ENCODE peak calls at places on chromosomes 6 and 20, in five cellular contexts. F is GM06990, D is cardiac muscle cell, C is AG09319, W is IMR-90. N is an unnamed sample.
A peak's percentile ranks its signal among the peaks of the same experiment; 100 is the strongest.

GRCh38 chr6:11785449-11785951 is 6.9 kb upstream of the ADTRP start:
- DNase-seq in F (peak; percentile 56), D (no peak), C (no peak), W (no peak), N (no peak)

GRCh38 chr6:71181565-71181964 is 107.0 kb upstream of the OGFRL1 start:
- DNase-seq in F (no peak), D (peak; percentile 92), C (peak; percentile 43), W (peak; percentile 87), N (no peak)

GRCh38 chr20:51631011-51631950 is 88.8 kb upstream of the NFATC2 start:
- DNase-seq in F (no peak), D (peak; percentile 99), C (peak; percentile 91), W (peak; percentile 99), N (no peak)

GRCh38 chr6:110513001-110513400 is 36.6 kb upstream of the SLC22A16 start:
- DNase-seq in F (no peak), D (peak; percentile 88), C (no peak), W (peak; percentile 34), N (no peak)

GRCh38 chr6:168105813-168106660 is 27.0 kb upstream of the FRMD1 start:
- DNase-seq in F (no peak), D (no peak), C (no peak), W (no peak), N (no peak)

GRCh38 chr6:101490857-101491256 is 97.3 kb downstream of the GRIK2 start:
- DNase-seq in F (no peak), D (no peak), C (no peak), W (peak; percentile 9), N (no peak)

GRCh38 chr6:160253242-160253641 is 5.4 kb downstream of the SLC22A2 start:
- DNase-seq in F (no peak), D (no peak), C (no peak), W (no peak), N (no peak)

GRCh38 chr6:131733376-131734016 is 22.7 kb upstream of the CTAGE9 start:
- DNase-seq in F (no peak), D (peak; percentile 39), C (no peak), W (peak; percentile 67), N (no peak)

GRCh38 chr6:87826376-87826775 is 124.3 kb upstream of the AKIRIN2 start:
- DNase-seq in F (no peak), D (no peak), C (no peak), W (peak; percentile 16), N (no peak)

GRCh38 chr6:130482645-130483390 is 117.0 kb downstream of the TMEM200A start:
- DNase-seq in F (no peak), D (peak; percentile 81), C (peak; percentile 24), W (peak; percentile 82), N (no peak)

GRCh38 chr6:156028310-156029131 is 572.9 kb upstream of the NOX3 start:
- DNase-seq in F (no peak), D (no peak), C (no peak), W (no peak), N (no peak)

GRCh38 chr20:10113746-10114145 is 79.0 kb downstream of the ANKEF1 start:
- DNase-seq in F (no peak), D (no peak), C (no peak), W (no peak), N (no peak)

GRCh38 chr6:164927288-164928040 is 381.9 kb downstream of the C6orf118 start:
- DNase-seq in F (peak; percentile 56), D (peak; percentile 70), C (peak; percentile 3), W (peak; percentile 27), N (peak; percentile 83)

GRCh38 chr6:89297695-89298351 is 17.3 kb downstream of the GABRR2 start:
- DNase-seq in F (peak; percentile 77), D (peak; percentile 97), C (peak; percentile 75), W (peak; percentile 99), N (no peak)

GRCh38 chr20:22403860-22404608 is 180.3 kb downstream of the FOXA2 start:
- DNase-seq in F (no peak), D (peak; percentile 37), C (no peak), W (no peak), N (no peak)

GRCh38 chr6:10873374-10873773 is 8.5 kb downstream of the GCM2 start:
- DNase-seq in F (no peak), D (no peak), C (no peak), W (no peak), N (no peak)

GRCh38 chr6:168469198-168469943 is 28.4 kb downstream of the SMOC2 start:
- DNase-seq in F (no peak), D (peak; percentile 39), C (no peak), W (no peak), N (no peak)

GRCh38 chr20:14612389-14612788 is 275.0 kb upstream of the FLRT3 start:
- DNase-seq in F (no peak), D (peak; percentile 35), C (no peak), W (peak; percentile 4), N (no peak)

GRCh38 chr6:26571592-26572296 is 25.0 kb upstream of the ABT1 start:
- DNase-seq in F (peak; percentile 68), D (peak; percentile 87), C (peak; percentile 79), W (peak; percentile 90), N (peak; percentile 69)

GRCh38 chr6:56986611-56987010 is 31.7 kb downstream of the BEND6 start:
- DNase-seq in F (no peak), D (peak; percentile 12), C (no peak), W (no peak), N (no peak)

GRCh38 chr6:158958504-158959386 is 41.3 kb downstream of the RSPH3 start:
- DNase-seq in F (peak; percentile 17), D (no peak), C (no peak), W (no peak), N (no peak)

GRCh38 chr20:17622851-17623508 is 53.1 kb downstream of the DSTN start:
- DNase-seq in F (no peak), D (no peak), C (no peak), W (no peak), N (no peak)

GRCh38 chr6:39835856-39836442 is 43.8 kb downstream of the DAAM2 start:
- DNase-seq in F (no peak), D (peak; percentile 76), C (no peak), W (peak; percentile 37), N (no peak)

GRCh38 chr6:17349437-17349836 is 44.0 kb upstream of the CAP2 start:
- DNase-seq in F (no peak), D (peak; percentile 6), C (no peak), W (peak; percentile 12), N (no peak)

GRCh38 chr6:85580104-85580877 is 13.4 kb downstream of the SNX14 start:
- DNase-seq in F (no peak), D (no peak), C (no peak), W (peak; percentile 18), N (no peak)

GRCh38 chr6:36958775-36959554 is 4.4 kb downstream of the PI16 start:
- DNase-seq in F (no peak), D (no peak), C (no peak), W (no peak), N (no peak)

GRCh38 chr6:8268606-8269005 is 166.3 kb upstream of the EEF1E1 start:
- DNase-seq in F (no peak), D (no peak), C (no peak), W (no peak), N (no peak)

GRCh38 chr6:53906103-53906502 is 111.3 kb downstream of the LRRC1 start:
- DNase-seq in F (no peak), D (no peak), C (no peak), W (no peak), N (no peak)

GRCh38 chr6:79269877-79270276 is 35.4 kb upstream of the HMGN3 start:
- DNase-seq in F (no peak), D (peak; percentile 77), C (peak; percentile 54), W (peak; percentile 43), N (no peak)

GRCh38 chr6:73203098-73203497 is 22.2 kb downstream of the KHDC1L start:
- DNase-seq in F (no peak), D (no peak), C (peak; percentile 45), W (peak; percentile 40), N (no peak)

DNA sequence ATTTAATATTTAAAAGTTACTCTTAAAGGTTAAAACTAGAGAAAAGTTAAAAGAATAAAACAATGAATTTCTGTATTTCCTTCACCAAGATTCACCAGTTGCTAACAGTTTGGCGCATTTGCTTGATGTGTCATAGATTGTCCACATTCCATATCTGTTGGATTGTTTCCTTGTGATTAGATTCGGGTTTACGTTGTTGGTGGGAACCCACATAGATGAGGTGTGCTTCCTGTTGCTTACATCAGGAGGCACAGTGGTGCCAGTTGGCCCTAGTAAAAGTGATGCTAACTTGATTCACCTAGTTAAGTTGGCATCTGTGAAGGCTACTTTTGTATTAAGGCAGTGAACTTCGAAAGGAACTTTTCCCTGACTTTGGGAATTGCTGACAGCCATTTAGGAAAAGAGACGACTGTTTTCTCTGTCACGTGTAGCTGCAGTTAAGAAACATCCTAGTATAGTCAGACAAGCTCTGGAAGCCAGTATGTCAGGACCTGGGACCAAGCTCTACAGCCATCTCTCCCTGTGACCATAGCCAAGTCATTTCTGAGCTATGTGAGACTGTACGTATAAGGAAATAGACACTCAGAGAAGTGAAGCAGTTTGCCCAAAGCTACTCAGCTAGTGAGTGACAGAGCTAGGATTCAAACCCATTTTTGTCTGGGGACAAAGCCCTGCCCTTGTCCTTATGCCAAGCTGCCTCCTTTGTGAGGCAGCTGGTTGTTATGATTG is 49.0 kb downstream of the PPARD start:
- DNase-seq in F (no peak), D (peak; percentile 79), C (peak; percentile 39), W (peak; percentile 97), N (no peak)
- TF ChIP-seq CTCF in F (no peak), D (no peak), C (no peak), W (peak; percentile 24), N (no peak)

GRCh38 chr20:56215115-56215514 is 33.4 kb upstream of the MC3R start:
- DNase-seq in F (no peak), D (no peak), C (no peak), W (no peak), N (no peak)
- TF ChIP-seq CTCF in F (no peak), D (no peak), C (no peak), W (no peak), N (no peak)

GRCh38 chr6:129444683-129445082 is 265.3 kb downstream of the ARHGAP18 start:
- DNase-seq in F (no peak), D (no peak), C (no peak), W (no peak), N (no peak)
- TF ChIP-seq CTCF in F (no peak), D (no peak), C (no peak), W (no peak), N (no peak)

DNA sequence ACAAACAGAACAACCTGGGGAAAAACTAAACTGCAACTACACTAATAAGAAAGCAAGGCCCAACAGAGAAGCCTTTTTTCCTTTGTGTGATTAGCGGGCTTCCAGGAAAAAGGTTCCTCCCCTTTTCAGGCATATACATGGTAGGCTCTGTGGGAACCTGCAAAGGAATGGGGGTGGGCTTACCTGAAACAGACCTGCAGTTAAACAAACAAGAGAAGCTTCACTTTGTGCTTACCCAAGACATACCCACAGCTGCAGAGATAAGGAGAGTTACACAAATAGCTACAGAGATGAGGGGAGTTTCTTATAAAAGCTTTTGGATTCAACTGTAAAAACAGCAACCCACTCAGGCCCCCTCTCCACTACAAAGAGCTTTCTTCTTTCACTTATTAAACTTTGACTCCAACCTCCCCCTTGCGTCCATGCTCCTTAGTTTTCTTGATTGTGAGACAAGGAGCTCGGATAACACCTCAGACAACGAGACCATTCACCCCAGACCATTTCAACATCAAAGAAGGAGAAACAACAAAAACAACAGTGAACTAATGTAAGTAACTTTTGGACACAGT is 30.9 kb downstream of the RNF146 start:
- DNase-seq in F (no peak), D (no peak), C (no peak), W (no peak), N (no peak)
- TF ChIP-seq CTCF in F (no peak), D (no peak), C (no peak), W (no peak), N (no peak)

N was measured in nephron progenitor cell.